ENCODE peak calls at places on chromosomes 4 and X, in four cellular contexts. S is HL-60; O is CD8-positive, alpha-beta memory T cell; N is left ventricle myocardium inferior. Q is an unnamed sample.

GRCh38 chr4:8303485-8304281 is 34.1 kb downstream of the HTRA3 start:
- DNase-seq in N (peak), S (peak), O (no peak), Q (peak)

GRCh38 chr4:156378053-156378665 is 424.5 kb upstream of the CTSO start:
- DNase-seq in S (no peak), N (no peak), O (no peak), Q (peak)

GRCh38 chr4:146522862-146523205 is 1.1 kb upstream of the SLC10A7 start:
- DNase-seq in O (no peak), N (no peak), S (peak), Q (no peak)

GRCh38 chrX:54721424-54721823 is 76.6 kb downstream of the ITIH6 start:
- DNase-seq in S (no peak), N (no peak), O (no peak), Q (no peak)

GRCh38 chr4:63020661-63021060 is 1388.6 kb downstream of the TECRL start:
- DNase-seq in N (no peak), O (no peak), S (no peak), Q (no peak)

GRCh38 chr4:12411072-12411471 is 982.4 kb upstream of the HS3ST1 start:
- DNase-seq in O (no peak), S (no peak), N (no peak), Q (no peak)

GRCh38 chrX:24672701-24673190 is 21.0 kb upstream of the POLA1 start:
- DNase-seq in O (no peak), N (no peak), S (no peak), Q (no peak)

GRCh38 chr4:80185787-80186548 is 11.3 kb upstream of the PRDM8 start:
- DNase-seq in N (no peak), S (no peak), O (no peak), Q (no peak)

GRCh38 chrX:37854148-37854547 is 6.8 kb upstream of the DYNLT3 start:
- DNase-seq in N (no peak), O (no peak), S (no peak), Q (no peak)

GRCh38 chr4:173556398-173557131 is 26.5 kb upstream of the HAND2 start:
- DNase-seq in N (no peak), O (no peak), S (no peak), Q (no peak)

GRCh38 chr4:87093443-87094123 is 126.8 kb downstream of the KLHL8 start:
- DNase-seq in O (peak), S (peak), N (no peak), Q (no peak)

GRCh38 chr4:96009720-96010119 is 169.8 kb downstream of the PDHA2 start:
- DNase-seq in N (no peak), S (no peak), O (no peak), Q (no peak)

GRCh38 chr4:122842984-122843531 is 16.4 kb downstream of the FGF2 start:
- DNase-seq in N (no peak), O (no peak), S (no peak), Q (no peak)

GRCh38 chr4:165517216-165517615 is 138.4 kb downstream of the CPE start:
- DNase-seq in O (no peak), S (no peak), N (no peak), Q (no peak)

GRCh38 chr4:10095296-10095991 is 21.2 kb downstream of the WDR1 start:
- DNase-seq in N (no peak), O (peak), S (no peak), Q (no peak)
- H3K27ac ChIP-seq in N (peak), O (peak), S (no peak), Q (no peak)

GRCh38 chr4:101294591-101294990 is 52.7 kb downstream of the PPP3CA start:
- DNase-seq in O (no peak), S (no peak), N (no peak), Q (no peak)

GRCh38 chr4:101292901-101293300 is 54.4 kb downstream of the PPP3CA start:
- DNase-seq in S (no peak), O (no peak), N (no peak), Q (no peak)

GRCh38 chr4:101291198-101291597 is 56.1 kb downstream of the PPP3CA start:
- DNase-seq in S (no peak), O (no peak), N (no peak), Q (no peak)

GRCh38 chr4:101290651-101291050 is 56.7 kb downstream of the PPP3CA start:
- DNase-seq in N (no peak), O (no peak), S (no peak), Q (no peak)

DNA sequence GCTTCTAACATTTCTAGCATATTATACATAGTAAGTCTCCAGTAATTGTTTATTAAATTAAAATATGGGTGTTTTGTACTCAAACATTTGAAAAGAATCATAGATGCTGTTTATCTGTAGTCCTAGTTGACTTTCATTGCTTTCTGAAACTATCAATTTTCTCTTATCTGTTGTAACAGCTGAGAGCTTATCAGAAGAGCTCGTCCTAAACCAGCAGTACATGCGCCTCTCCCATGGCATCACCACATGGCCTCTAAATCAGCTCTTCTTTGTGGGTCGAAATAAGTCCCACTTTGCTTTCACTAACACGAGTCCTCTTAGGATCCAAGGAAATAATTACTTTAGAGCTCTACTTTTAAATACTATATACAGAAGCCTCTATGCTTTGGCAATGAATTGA is 55.1 kb downstream of the PPP3CA start:
- DNase-seq in S (no peak), N (no peak), O (no peak), Q (no peak)
- H3K27ac ChIP-seq in S (no peak), N (no peak), O (no peak), Q (no peak)

DNA sequence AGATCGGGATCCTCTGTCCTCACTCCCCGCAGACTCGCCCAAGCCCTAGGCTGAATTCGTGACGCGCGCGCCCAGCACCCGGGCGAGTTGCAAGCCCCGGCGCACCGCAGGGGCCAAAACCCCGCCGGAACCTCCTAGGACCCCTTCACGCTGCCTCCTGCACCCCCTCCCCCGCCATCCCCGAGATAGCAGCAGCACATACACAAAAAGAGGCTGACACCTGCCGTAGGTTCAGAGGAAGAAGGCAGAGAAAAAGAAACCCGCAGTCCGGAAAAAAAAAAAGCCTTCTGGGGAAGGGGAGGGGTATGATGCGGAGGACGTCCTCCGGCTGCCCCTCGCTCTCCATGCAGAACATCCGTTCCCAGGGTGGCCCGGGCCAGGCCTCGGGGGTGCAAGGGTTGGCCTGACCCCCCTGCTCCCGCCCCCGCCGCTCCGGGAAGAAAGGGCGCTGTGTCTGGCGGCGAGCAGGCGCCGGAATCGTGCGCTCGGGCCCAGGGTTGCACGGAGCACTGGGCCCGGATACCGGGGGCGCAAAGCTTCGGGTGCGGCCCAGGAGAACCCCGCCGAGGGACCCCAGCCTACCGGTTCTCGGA is 2.5 kb downstream of the NLGN4X start:
- DNase-seq in O (no peak), S (no peak), N (peak), Q (peak)
- H3K27ac ChIP-seq in O (no peak), S (no peak), N (peak), Q (no peak)

GRCh38 chrX:110081740-110082139 is 78.8 kb downstream of the TMEM164 start:
- DNase-seq in S (no peak), O (no peak), N (peak), Q (no peak)

GRCh38 chrX:110086162-110086915 is 83.4 kb downstream of the TMEM164 start:
- DNase-seq in N (no peak), S (no peak), O (no peak), Q (peak)

GRCh38 chrX:110086916-110087484 is 84.1 kb downstream of the TMEM164 start:
- DNase-seq in O (no peak), S (peak), N (no peak), Q (peak)

GRCh38 chrX:110081320-110081719 is 78.4 kb downstream of the TMEM164 start:
- DNase-seq in S (no peak), O (no peak), N (no peak), Q (no peak)

GRCh38 chrX:110082156-110082555 is 79.2 kb downstream of the TMEM164 start:
- DNase-seq in N (no peak), S (no peak), O (no peak), Q (no peak)
- H3K27ac ChIP-seq in N (peak), S (no peak), O (no peak), Q (no peak)

GRCh38 chr4:137648531-137648930 is 116.2 kb upstream of the PCDH18 start:
- DNase-seq in N (no peak), S (no peak), O (no peak), Q (no peak)

GRCh38 chr4:137651128-137651527 is 118.8 kb upstream of the PCDH18 start:
- DNase-seq in N (no peak), S (no peak), O (no peak), Q (peak)

GRCh38 chr4:137650051-137650450 is 117.8 kb upstream of the PCDH18 start:
- DNase-seq in S (no peak), O (no peak), N (no peak), Q (no peak)

GRCh38 chr4:137644201-137644600 is 111.9 kb upstream of the PCDH18 start:
- DNase-seq in S (no peak), N (no peak), O (no peak), Q (no peak)

DNA sequence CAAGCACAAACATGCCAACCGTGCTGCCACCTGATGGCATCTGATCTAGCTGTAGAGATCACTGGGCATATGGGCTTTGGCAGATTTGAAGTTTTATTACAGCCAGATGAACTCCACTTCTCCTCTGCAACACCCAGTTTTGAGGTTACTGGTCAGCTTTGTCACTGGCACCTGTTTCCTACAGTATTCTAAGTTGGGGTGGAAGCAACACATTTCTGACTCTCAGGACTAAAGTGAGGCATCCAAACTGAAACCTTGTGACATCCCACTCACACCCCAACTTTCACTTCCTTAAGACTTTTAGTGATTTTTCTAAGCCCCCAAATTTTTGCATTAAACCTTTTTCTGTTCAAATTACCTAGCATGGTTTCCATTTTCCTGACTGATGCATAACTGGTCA is 115.1 kb upstream of the PCDH18 start:
- DNase-seq in O (no peak), N (no peak), S (no peak), Q (no peak)
- H3K27ac ChIP-seq in O (no peak), N (no peak), S (no peak), Q (no peak)

GRCh38 chr4:126698224-126698623 is 934.5 kb upstream of the INTU start:
- DNase-seq in S (no peak), O (no peak), N (no peak), Q (no peak)

GRCh38 chr4:126691797-126692196 is 941.0 kb upstream of the INTU start:
- DNase-seq in S (no peak), O (no peak), N (no peak), Q (no peak)

GRCh38 chr4:126702747-126703146 is 930.0 kb upstream of the INTU start:
- DNase-seq in N (no peak), O (no peak), S (no peak), Q (no peak)

GRCh38 chr4:126701756-126702155 is 931.0 kb upstream of the INTU start:
- DNase-seq in S (no peak), N (peak), O (no peak), Q (no peak)

GRCh38 chr4:126697748-126698147 is 935.0 kb upstream of the INTU start:
- DNase-seq in O (no peak), S (no peak), N (no peak), Q (no peak)
- H3K27ac ChIP-seq in O (no peak), S (no peak), N (no peak), Q (no peak)

GRCh38 chrX:21802844-21803243 is 36.6 kb upstream of the MBTPS2 start:
- DNase-seq in S (no peak), N (no peak), O (no peak), Q (no peak)
- H3K27ac ChIP-seq in S (no peak), N (no peak), O (no peak), Q (no peak)

GRCh38 chr4:142846105-142846728 is at the start of gene INPP4B:
- DNase-seq in O (peak), N (peak), S (peak), Q (peak)

GRCh38 chr4:142844782-142845181 is 1.3 kb downstream of the INPP4B start:
- DNase-seq in N (no peak), S (no peak), O (no peak), Q (no peak)

GRCh38 chr4:142846729-142847606 is 867 bp upstream of the INPP4B start:
- DNase-seq in N (peak), S (no peak), O (peak), Q (no peak)

GRCh38 chr4:142840516-142841123 is 5.5 kb downstream of the INPP4B start:
- DNase-seq in N (no peak), S (no peak), O (no peak), Q (no peak)

DNA sequence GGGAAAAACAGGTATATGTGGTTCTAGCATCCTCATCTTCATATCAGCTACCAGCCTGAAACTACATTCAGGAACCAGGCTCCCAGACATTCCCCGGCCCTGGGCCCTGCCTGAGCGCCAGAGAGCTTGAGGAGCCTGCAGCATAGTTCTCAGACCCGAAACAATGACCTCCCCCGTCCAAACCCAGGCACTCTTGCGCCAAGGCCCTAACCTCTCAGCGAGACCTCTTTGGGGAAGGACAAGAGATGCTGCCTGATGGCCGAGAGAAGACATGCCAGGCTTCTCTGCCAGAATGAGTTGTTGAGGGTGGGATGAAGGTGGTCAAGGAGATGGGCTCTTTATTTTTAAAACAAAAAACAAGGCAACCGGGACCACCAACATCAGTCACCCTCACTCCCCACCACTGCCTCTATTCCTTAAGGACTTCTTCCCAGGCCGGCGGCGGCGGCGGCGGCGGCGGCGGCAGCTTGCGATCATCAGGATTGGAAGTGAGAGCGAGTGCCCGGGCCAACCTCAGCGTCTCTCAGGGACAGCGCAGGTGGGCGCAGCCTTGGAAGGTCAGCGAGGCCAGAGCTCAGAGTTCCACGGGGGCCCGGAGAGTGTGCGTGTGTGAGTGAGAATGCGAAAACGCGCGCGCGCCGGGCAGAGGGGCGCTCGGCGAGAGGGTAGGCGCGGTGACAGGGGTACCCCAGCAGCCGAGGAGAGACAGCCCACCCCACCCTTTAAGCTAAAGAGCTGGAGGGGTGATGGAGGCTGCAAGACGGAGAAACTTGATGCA is 619 bp downstream of the INPP4B start:
- DNase-seq in O (peak), N (peak), S (no peak), Q (no peak)
- H3K27ac ChIP-seq in O (no peak), N (peak), S (no peak), Q (no peak)

GRCh38 chrX:41449138-41449537 is 2.0 kb downstream of the NYX start:
- DNase-seq in N (no peak), S (peak), O (no peak), Q (no peak)
- H3K27ac ChIP-seq in N (peak), S (peak), O (no peak), Q (no peak)